ENCODE peak calls at places on chromosomes 13 and 19, in four cellular contexts. One of them, this sample, is unnamed.

GRCh38 chr13:75789451-75790197 is 153.5 kb downstream of the LMO7 start:
- DNase-seq in aorta: no peak
- DNase-seq in GM03348: no peak
- DNase-seq in stimulated activated CD4-positive, alpha-beta T cell treated with anti-CD3 and anti-CD28 coated beads, Interleukin-1b, Interleukin-23, amount 100 ng/mL, for 1 hour: no peak
- DNase-seq in this sample: no peak

GRCh38 chr19:45952691-45953505 is 20.8 kb downstream of the NOVA2 start:
- DNase-seq in aorta: peak
- DNase-seq in GM03348: peak
- DNase-seq in stimulated activated CD4-positive, alpha-beta T cell treated with anti-CD3 and anti-CD28 coated beads, Interleukin-1b, Interleukin-23, amount 100 ng/mL, for 1 hour: no peak
- DNase-seq in this sample: peak

GRCh38 chr19:5457709-5458108 is 2.5 kb downstream of the ZNRF4 start:
- DNase-seq in GM03348: no peak
- DNase-seq in aorta: no peak
- DNase-seq in stimulated activated CD4-positive, alpha-beta T cell treated with anti-CD3 and anti-CD28 coated beads, Interleukin-1b, Interleukin-23, amount 100 ng/mL, for 1 hour: no peak
- DNase-seq in this sample: no peak

GRCh38 chr13:76976488-76976887 is 15.4 kb upstream of the CLN5 start:
- DNase-seq in stimulated activated CD4-positive, alpha-beta T cell treated with anti-CD3 and anti-CD28 coated beads, Interleukin-1b, Interleukin-23, amount 100 ng/mL, for 1 hour: no peak
- DNase-seq in aorta: no peak
- DNase-seq in GM03348: no peak
- DNase-seq in this sample: no peak

GRCh38 chr13:79907527-79907926 is 426.6 kb downstream of the NDFIP2 start:
- DNase-seq in stimulated activated CD4-positive, alpha-beta T cell treated with anti-CD3 and anti-CD28 coated beads, Interleukin-1b, Interleukin-23, amount 100 ng/mL, for 1 hour: no peak
- DNase-seq in aorta: no peak
- DNase-seq in GM03348: no peak
- DNase-seq in this sample: no peak

GRCh38 chr13:30690282-30691188 is 44.8 kb upstream of the ALOX5AP start:
- DNase-seq in GM03348: peak
- DNase-seq in aorta: peak
- DNase-seq in stimulated activated CD4-positive, alpha-beta T cell treated with anti-CD3 and anti-CD28 coated beads, Interleukin-1b, Interleukin-23, amount 100 ng/mL, for 1 hour: no peak
- DNase-seq in this sample: peak

GRCh38 chr13:51618626-51619025 is 34.4 kb downstream of the WDFY2 start:
- DNase-seq in stimulated activated CD4-positive, alpha-beta T cell treated with anti-CD3 and anti-CD28 coated beads, Interleukin-1b, Interleukin-23, amount 100 ng/mL, for 1 hour: no peak
- DNase-seq in GM03348: no peak
- DNase-seq in aorta: no peak
- DNase-seq in this sample: no peak

GRCh38 chr19:4781851-4782250 is 9.7 kb upstream of the FEM1A start:
- DNase-seq in aorta: no peak
- DNase-seq in GM03348: no peak
- DNase-seq in stimulated activated CD4-positive, alpha-beta T cell treated with anti-CD3 and anti-CD28 coated beads, Interleukin-1b, Interleukin-23, amount 100 ng/mL, for 1 hour: no peak
- DNase-seq in this sample: no peak

This sample was measured in osteoblast.